ENCODE peak calls at places on chromosomes 4 and X, in six cellular contexts. Q is IMR-90, Y is stomach, E is uterus, V is right lobe of liver, Z is esophagus squamous epithelium. G is an unnamed sample.
A peak's percentile ranks its signal among the peaks of the same experiment; 100 is the strongest.

GRCh38 chr4:148238086-148238485 is 204.1 kb downstream of the NR3C2 start:
- DNase-seq in Q (no peak), Y (no peak), E (no peak), V (no peak), Z (no peak), G (no peak)

GRCh38 chr4:37066149-37066548 is 178.4 kb upstream of the NWD2 start:
- DNase-seq in Q (no peak), Y (no peak), E (no peak), V (no peak), Z (no peak), G (peak; percentile 44)

GRCh38 chr4:2255501-2256155 is 6.3 kb downstream of the MXD4 start:
- DNase-seq in Q (no peak), Y (peak; percentile 28), E (peak; percentile 63), V (peak; percentile 47), Z (no peak), G (peak; percentile 42)

GRCh38 chr4:119286377-119287002 is 35.4 kb downstream of the FABP2 start:
- DNase-seq in Q (peak; percentile 83), Y (no peak), E (no peak), V (no peak), Z (no peak), G (peak; percentile 35)

GRCh38 chr4:80500593-80500992 is 165.1 kb downstream of the CFAP299 start:
- DNase-seq in Q (no peak), Y (no peak), E (no peak), V (no peak), Z (no peak), G (peak; percentile 5)

GRCh38 chr4:9943761-9944160 is 77.5 kb downstream of the SLC2A9 start:
- DNase-seq in Q (no peak), Y (no peak), E (no peak), V (no peak), Z (no peak), G (no peak)

GRCh38 chr4:4413373-4413725 is 26.4 kb downstream of the NSG1 start:
- DNase-seq in Q (no peak), Y (no peak), E (no peak), V (no peak), Z (no peak), G (no peak)

GRCh38 chrX:24306430-24306829 is 7.4 kb downstream of the SUPT20HL2 start:
- DNase-seq in Q (no peak), Y (no peak), E (no peak), V (no peak), Z (no peak), G (no peak)

GRCh38 chr4:156290811-156291210 is 337.1 kb upstream of the CTSO start:
- DNase-seq in Q (peak; percentile 46), Y (no peak), E (no peak), V (no peak), Z (no peak), G (no peak)

GRCh38 chrX:112631892-112632291 is 47.8 kb downstream of the LHFPL1 start:
- DNase-seq in Q (no peak), Y (no peak), E (no peak), V (no peak), Z (no peak), G (no peak)

GRCh38 chrX:65690057-65690855 is 22.8 kb downstream of the MSN start:
- DNase-seq in Q (peak; percentile 78), Y (no peak), E (no peak), V (peak; percentile 50), Z (no peak), G (no peak)

GRCh38 chrX:65688403-65688881 is 21.0 kb downstream of the MSN start:
- DNase-seq in Q (peak; percentile 73), Y (no peak), E (no peak), V (peak; percentile 54), Z (no peak), G (no peak)

GRCh38 chrX:65687367-65687766 is 19.9 kb downstream of the MSN start:
- DNase-seq in Q (no peak), Y (no peak), E (no peak), V (no peak), Z (no peak), G (no peak)

GRCh38 chrX:65686246-65686645 is 18.8 kb downstream of the MSN start:
- DNase-seq in Q (no peak), Y (no peak), E (no peak), V (no peak), Z (no peak), G (no peak)

GRCh38 chrX:65689377-65689776 is 21.9 kb downstream of the MSN start:
- DNase-seq in Q (no peak), Y (no peak), E (no peak), V (no peak), Z (no peak), G (no peak)
- H3K4me1 ChIP-seq in Q (peaks cover 15% of the 10 kb centered on the region), Y (peaks cover 70% of the 10 kb centered on the region), E (peaks cover 3% of the 10 kb centered on the region), V (peaks cover 23% of the 10 kb centered on the region), Z (peaks cover 6% of the 10 kb centered on the region), G (peaks cover 4% of the 10 kb centered on the region)

GRCh38 chrX:21734175-21734574 is 23.7 kb downstream of the SMPX start:
- DNase-seq in Q (no peak), Y (no peak), E (no peak), V (peak; percentile 58), Z (no peak), G (no peak)
- TF ChIP-seq POLR2A in Q (no peak), Y (no peak), E (no peak), V (no peak), Z (no peak), G (no peak)

GRCh38 chr4:186840222-186840701 is 116.6 kb upstream of the FAT1 start:
- DNase-seq in Q (peak; percentile 62), Y (no peak), E (peak; percentile 69), V (no peak), Z (no peak), G (no peak)
- H3K27ac ChIP-seq in Q (peak overlapping the region; percentile 90), Y (peak overlapping the region; percentile 64), E (peak overlapping the region; percentile 76), V (peak overlapping the region; percentile 18), Z (peak overlapping the region; percentile 73), G (no peak overlapping the region)

GRCh38 chr4:153521995-153522799 is 56.0 kb downstream of the TMEM131L start:
- DNase-seq in Q (no peak), Y (no peak), E (no peak), V (no peak), Z (no peak), G (no peak)
- H3K4me1 ChIP-seq in Q (peaks cover 6% of the 10 kb centered on the region), Y (peaks cover 66% of the 10 kb centered on the region), E (no peaks in the 10 kb centered on the region), V (peaks cover 28% of the 10 kb centered on the region), Z (peaks cover 8% of the 10 kb centered on the region), G (peaks cover 93% of the 10 kb centered on the region)

GRCh38 chrX:10033360-10034007 is 66.3 kb downstream of the CLDN34 start:
- DNase-seq in Q (peak; percentile 54), Y (no peak), E (no peak), V (no peak), Z (no peak), G (no peak)
- TF ChIP-seq POLR2A in Q (no peak), Y (no peak), E (no peak), V (no peak), Z (no peak), G (no peak)

GRCh38 chr4:134216436-134216835 is 14.8 kb upstream of the PABPC4L start:
- DNase-seq in Q (peak; percentile 20), Y (no peak), E (no peak), V (no peak), Z (no peak), G (no peak)
- H3K27ac ChIP-seq in Q (no peak overlapping the region), Y (no peak overlapping the region), E (no peak overlapping the region), V (no peak overlapping the region), Z (no peak overlapping the region), G (no peak overlapping the region)

GRCh38 chr4:6753103-6753560 is 29.4 kb upstream of the KIAA0232 start:
- DNase-seq in Q (no peak), Y (no peak), E (no peak), V (peak; percentile 95), Z (no peak), G (no peak)

GRCh38 chr4:6753891-6754290 is 28.6 kb upstream of the KIAA0232 start:
- DNase-seq in Q (no peak), Y (no peak), E (no peak), V (no peak), Z (no peak), G (no peak)

GRCh38 chr4:6750302-6751221 is 32.0 kb upstream of the KIAA0232 start:
- DNase-seq in Q (no peak), Y (no peak), E (no peak), V (peak; percentile 74), Z (no peak), G (no peak)

GRCh38 chr4:6751611-6752485 is 30.7 kb upstream of the KIAA0232 start:
- DNase-seq in Q (peak; percentile 10), Y (no peak), E (no peak), V (peak; percentile 63), Z (no peak), G (no peak)

DNA sequence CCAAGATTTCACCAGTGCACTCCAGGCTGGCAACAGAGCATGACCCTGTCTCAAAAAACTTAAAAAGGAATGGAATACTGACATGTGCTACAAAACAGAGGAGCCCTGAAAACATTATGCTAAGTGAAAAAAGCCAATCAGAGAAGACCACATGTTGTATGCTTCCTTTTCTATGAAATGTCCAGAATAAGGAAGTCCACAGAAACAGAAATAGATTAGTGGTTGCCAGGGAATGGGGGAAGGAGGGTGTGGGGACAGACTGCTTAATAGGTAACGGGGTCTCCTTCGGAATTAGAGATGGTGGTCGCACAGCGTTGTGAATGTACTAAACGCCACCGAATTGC is 30.1 kb upstream of the KIAA0232 start:
- DNase-seq in Q (no peak), Y (no peak), E (no peak), V (no peak), Z (no peak), G (no peak)
- H3K4me1 ChIP-seq in Q (peaks cover 8% of the 10 kb centered on the region), Y (peaks cover 35% of the 10 kb centered on the region), E (no peaks in the 10 kb centered on the region), V (peaks cover 68% of the 10 kb centered on the region), Z (peaks cover 28% of the 10 kb centered on the region), G (peaks cover 25% of the 10 kb centered on the region)

DNA sequence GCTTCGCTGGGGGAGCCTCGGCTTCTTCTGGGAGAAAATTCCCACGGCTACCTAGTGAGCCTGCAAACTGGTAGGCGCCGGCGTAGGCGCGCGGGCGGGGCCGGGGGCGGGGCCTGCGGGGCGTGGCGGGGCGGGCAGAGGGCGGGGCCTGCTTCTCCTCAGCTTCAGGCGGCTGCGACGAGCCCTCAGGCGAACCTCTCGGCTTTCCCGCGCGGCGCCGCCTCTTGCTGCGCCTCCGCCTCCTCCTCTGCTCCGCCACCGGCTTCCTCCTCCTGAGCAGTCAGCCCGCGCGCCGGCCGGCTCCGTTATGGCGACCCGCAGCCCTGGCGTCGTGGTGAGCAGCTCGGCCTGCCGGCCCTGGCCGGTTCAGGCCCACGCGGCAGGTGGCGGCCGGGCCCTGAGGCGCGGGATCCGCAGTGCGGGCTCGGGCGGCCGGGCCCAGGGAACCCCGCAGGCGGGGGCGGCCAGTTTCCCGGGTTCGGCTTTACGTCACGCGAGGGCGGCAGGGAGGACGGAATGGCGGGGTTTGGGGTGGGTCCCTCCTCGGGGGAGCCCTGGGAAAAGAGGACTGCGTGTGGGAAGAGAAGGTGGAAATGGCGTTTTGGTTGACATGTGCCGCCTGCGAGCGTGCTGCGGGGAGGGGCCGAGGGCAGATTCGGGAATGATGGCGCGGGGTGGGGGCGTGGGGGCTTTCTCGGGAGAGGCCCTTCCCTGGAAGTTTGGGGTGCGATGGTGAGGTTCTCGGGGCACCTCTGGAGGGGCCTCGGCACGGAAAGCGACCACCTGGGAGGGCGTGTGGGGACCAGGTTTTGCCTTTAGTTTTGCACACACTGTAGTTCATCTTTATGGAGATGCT is at the start of gene HPRT1:
- DNase-seq in Q (peak; percentile 66), Y (peak; percentile 87), E (peak; percentile 78), V (peak; percentile 86), Z (no peak), G (peak; percentile 87)
- TF ChIP-seq POLR2A in Q (no peak), Y (no peak), E (peak; percentile 55), V (peak; percentile 56), Z (no peak), G (peak; percentile 61)